ENCODE peak calls at places on chromosomes 3 and 15, in four cellular contexts. X is heart left ventricle, I is dorsolateral prefrontal cortex, K is GM12864. R is an unnamed sample.

GRCh38 chr3:60316121-60316783 is 935.0 kb downstream of the FHIT start:
- DNase-seq in X (no peak), I (no peak), K (no peak), R (no peak)

GRCh38 chr3:37862712-37863551 is 1.3 kb downstream of the CTDSPL start:
- DNase-seq in X (no peak), I (no peak), K (no peak), R (no peak)

GRCh38 chr3:184155644-184156521 is 706 bp downstream of the DVL3 start:
- DNase-seq in X (no peak), I (no peak), K (no peak), R (peak)

GRCh38 chr3:143327388-143327787 is 207.8 kb downstream of the CHST2 start:
- DNase-seq in X (no peak), I (no peak), K (no peak), R (no peak)

GRCh38 chr3:100407977-100408532 is 6.7 kb downstream of the LNP1 start:
- DNase-seq in X (no peak), I (no peak), K (no peak), R (no peak)

GRCh38 chr3:13425692-13426091 is 5.6 kb upstream of the NUP210 start:
- DNase-seq in X (no peak), I (no peak), K (no peak), R (no peak)

GRCh38 chr15:25624504-25625172 is 185.8 kb upstream of the UBE3A start:
- DNase-seq in X (no peak), I (no peak), K (no peak), R (no peak)

GRCh38 chr3:10352146-10352911 is 31.4 kb upstream of the SEC13 start:
- DNase-seq in X (peak), I (no peak), K (no peak), R (no peak)

GRCh38 chr15:89898628-89899302 is 5.0 kb upstream of the AP3S2 start:
- DNase-seq in X (no peak), I (no peak), K (peak), R (peak)

GRCh38 chr3:103918336-103918735 is 1448.4 kb upstream of the ALCAM start:
- DNase-seq in X (no peak), I (no peak), K (no peak), R (no peak)

GRCh38 chr3:50572158-50572557 is 2.8 kb downstream of the HEMK1 start:
- DNase-seq in X (peak), I (peak), K (peak), R (peak)

GRCh38 chr3:195143221-195143620 is 127.7 kb downstream of the XXYLT1 start:
- DNase-seq in X (no peak), I (no peak), K (no peak), R (no peak)

GRCh38 chr15:78264304-78265136 is at the start of gene DNAJA4:
- DNase-seq in X (peak), I (peak), K (no peak), R (peak)

GRCh38 chr3:170054204-170054603 is 16.4 kb downstream of the GPR160 start:
- DNase-seq in X (no peak), I (no peak), K (no peak), R (peak)

GRCh38 chr3:66442254-66443249 is 58.3 kb downstream of the LRIG1 start:
- DNase-seq in X (peak), I (no peak), K (no peak), R (no peak)

GRCh38 chr3:162605651-162606204 is 1109.1 kb downstream of the OTOL1 start:
- DNase-seq in X (no peak), I (no peak), K (no peak), R (no peak)

GRCh38 chr3:105829229-105829628 is 39.6 kb downstream of the CBLB start:
- DNase-seq in X (no peak), I (no peak), K (no peak), R (no peak)

GRCh38 chr3:117454236-117454635 is 744.7 kb downstream of the TUSC7 start:
- DNase-seq in X (no peak), I (no peak), K (no peak), R (peak)

GRCh38 chr15:77986891-77987764 is 90.4 kb downstream of the TBC1D2B start:
- DNase-seq in X (no peak), I (peak), K (no peak), R (no peak)

GRCh38 chr3:138409171-138409570 is 25.2 kb upstream of the ESYT3 start:
- DNase-seq in X (no peak), I (no peak), K (no peak), R (no peak)

GRCh38 chr3:167820114-167820865 is 84.8 kb downstream of the SERPINI1 start:
- DNase-seq in X (no peak), I (no peak), K (no peak), R (no peak)

GRCh38 chr3:18988619-18989229 is 159.6 kb upstream of the KCNH8 start:
- DNase-seq in X (no peak), I (no peak), K (no peak), R (peak)

GRCh38 chr15:31065824-31066223 is 35.7 kb downstream of the TRPM1 start:
- DNase-seq in X (no peak), I (no peak), K (no peak), R (no peak)

GRCh38 chr15:31060429-31061140 is 40.9 kb downstream of the TRPM1 start:
- DNase-seq in X (peak), I (no peak), K (no peak), R (no peak)

GRCh38 chr15:31058236-31058962 is 43.1 kb downstream of the TRPM1 start:
- DNase-seq in X (no peak), I (no peak), K (no peak), R (no peak)

GRCh38 chr15:31062965-31063355 is 38.6 kb downstream of the TRPM1 start:
- DNase-seq in X (peak), I (no peak), K (no peak), R (no peak)

DNA sequence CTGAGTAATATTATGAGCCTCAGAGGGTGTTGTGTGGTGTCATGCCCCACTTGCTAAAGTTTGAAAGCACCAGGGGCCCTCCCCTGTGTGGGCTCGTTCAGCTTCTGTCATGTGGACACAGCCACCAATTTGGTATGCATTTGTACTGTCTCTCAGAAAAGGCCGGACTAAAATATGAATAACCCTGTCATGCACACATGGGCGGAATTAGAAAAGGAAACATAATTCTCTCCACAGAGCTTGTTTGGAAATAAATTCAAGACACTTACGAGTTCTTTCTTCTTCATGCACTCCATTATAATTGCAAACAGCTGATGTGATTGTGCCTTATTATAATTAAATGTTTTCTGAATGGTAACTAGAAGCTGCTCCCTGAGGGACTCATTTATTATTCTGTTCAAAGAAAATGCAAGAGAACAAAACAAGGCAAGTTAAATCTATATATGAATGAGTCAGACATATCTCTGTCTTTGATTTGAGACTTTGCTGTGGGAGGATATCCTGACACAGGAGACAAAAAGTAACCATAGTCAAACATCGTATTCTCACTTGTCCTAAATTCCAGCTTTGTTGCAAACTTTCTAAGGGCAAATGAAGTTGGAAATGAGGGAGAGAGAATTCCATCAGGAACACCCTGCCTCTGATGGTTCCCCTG is 39.1 kb downstream of the TRPM1 start:
- DNase-seq in X (no peak), I (no peak), K (no peak), R (peak)
- TF ChIP-seq CTCF in X (no peak), I (no peak), K (no peak), R (no peak)

GRCh38 chr15:48897144-48897814 is 19.3 kb downstream of the EID1 start:
- DNase-seq in X (no peak), I (no peak), K (no peak), R (no peak)
- H3K4me3 ChIP-seq in X (peak), I (peak), K (no peak), R (no peak)

GRCh38 chr3:86180696-86181095 is 810.3 kb downstream of the VGLL3 start:
- DNase-seq in X (no peak), I (no peak), K (no peak), R (no peak)
- TF ChIP-seq CTCF in X (no peak), I (peak), K (no peak), R (no peak)

DNA sequence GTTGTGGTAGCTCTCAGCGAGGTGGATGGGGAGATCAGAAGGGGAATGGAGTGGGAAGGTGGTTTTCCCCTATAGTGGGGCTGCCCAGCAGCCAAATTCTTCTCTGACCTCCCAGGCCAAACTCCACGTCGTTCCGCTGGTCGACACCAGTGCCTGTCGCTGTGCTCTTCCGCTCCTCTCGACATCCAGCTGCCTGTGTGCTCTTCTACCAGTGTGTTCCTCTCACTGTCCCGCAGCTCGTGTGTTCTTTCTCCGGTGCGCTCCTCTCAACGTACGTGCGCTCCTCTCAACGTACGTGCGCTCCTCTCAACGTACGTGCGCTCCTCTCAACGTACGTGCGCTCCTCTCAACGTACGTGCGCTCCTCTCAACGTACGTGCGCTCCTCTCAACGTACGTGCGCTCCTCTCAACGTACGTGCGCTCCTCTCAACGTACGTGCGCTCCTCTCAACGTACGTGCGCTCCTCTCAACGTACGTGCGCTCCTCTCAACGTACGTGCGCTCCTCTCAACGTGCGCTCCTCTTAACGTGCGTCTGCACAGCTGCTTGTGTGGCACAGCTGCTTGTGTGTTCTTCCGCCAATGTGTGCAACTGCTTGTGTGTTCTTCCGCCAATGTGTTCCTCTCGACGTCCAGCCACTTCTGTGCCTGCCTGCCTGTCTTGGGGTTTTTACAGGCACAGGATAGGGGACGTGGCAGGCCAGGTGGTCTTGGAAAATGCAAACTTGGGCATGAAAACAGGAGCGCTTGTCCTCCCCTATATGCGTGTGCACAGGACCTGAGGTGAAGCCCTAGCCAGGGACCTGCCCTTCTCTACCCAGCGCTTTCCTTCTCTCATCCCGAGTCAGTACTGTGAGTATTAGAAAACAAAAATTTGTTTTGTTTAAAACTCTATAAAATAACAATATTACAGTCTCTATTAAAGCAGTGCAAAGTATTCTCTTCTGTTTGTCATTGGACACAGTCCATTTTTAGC is 991.1 kb downstream of the GBE1 start:
- DNase-seq in X (no peak), I (no peak), K (no peak), R (no peak)
- H3K4me3 ChIP-seq in X (peak), I (no peak), K (no peak), R (no peak)

DNA sequence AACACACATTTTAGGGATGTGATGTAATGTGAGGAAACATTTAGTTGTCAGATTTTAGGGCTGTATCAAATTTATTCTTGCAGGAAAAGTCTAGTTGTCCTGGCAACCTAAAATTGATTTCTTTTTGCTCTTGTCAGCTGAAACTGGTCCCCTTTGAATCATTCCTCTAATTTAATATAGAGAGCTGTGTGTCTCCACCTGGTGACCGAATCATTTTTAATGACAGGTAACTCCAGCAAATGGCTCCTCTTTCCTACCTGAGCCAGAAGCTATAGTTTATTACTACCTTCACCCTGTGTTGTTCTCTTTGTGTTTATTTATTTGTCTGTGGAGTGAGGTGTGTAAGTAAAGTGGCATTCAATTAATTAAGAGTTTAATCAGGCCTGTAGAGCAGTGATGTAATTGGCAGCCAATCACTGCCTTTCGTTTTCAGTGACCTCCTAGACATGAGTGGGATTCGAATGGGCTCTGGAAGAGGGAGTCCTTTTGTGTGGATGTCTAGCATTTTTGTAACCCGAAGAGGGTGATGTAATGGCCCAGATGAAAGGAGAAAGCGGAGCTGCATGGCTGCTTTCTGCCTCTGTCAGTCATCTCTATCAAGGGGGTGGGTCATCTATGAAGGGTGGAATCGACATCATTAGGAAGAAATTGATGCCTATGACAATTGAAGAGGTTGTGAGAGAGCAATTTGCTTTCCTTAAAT is 125.9 kb downstream of the LPP start:
- DNase-seq in X (no peak), I (no peak), K (no peak), R (no peak)
- TF ChIP-seq CTCF in X (no peak), I (no peak), K (no peak), R (no peak)

GRCh38 chr15:75554717-75555116 is 24.4 kb downstream of the PTPN9 start:
- DNase-seq in X (no peak), I (no peak), K (no peak), R (no peak)
- H3K4me3 ChIP-seq in X (no peak), I (no peak), K (no peak), R (no peak)

GRCh38 chr3:171460226-171461086 is at the start of gene TNIK:
- DNase-seq in X (peak), I (peak), K (peak), R (peak)
- TF ChIP-seq CTCF in X (peak), I (peak), K (peak), R (peak)

DNA sequence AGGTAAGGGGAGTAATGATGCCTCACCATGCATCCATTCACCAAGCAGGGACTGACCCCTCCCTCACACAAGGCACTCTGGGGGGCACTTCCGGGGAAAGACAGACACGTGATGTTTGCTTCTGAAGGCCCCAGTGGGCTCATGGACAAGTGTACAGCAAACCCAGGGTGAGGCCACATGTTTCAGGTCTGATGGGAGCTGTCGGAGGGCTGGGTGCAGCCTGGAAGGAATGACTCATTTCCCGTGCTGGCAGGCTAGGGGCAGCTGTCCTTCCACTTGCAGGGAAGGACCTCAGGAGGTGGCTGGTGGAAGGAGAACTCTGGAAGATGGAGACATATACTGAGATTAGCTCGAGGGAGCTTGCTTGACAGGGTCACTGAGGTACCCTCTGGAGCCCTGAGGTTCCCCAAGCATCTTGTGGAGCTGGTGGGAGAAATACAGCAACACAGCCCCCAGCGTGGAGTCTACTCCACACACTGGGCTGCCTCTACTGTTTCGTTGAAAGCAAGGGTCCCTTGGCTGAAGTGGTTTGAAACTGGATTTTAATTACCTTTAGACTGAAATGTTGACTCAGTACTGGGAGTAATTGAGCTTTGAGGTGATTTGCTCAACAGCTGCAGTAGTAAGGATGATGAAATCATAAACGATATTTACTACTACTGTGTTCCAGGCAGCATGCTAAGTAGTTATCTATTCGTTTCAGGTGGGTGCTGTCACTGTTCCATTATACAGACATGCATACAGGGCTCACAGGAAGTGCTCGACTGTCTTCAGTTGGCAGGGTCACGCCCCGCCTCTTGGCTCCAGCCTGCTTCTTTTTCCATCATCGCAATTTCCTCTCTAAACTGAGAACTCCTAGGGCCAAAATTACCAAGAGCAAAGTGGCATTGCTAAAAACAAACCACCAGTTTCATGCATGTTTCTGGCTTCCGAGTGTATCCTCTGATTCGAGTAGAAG is 230.4 kb downstream of the ADAMTS17 start:
- DNase-seq in X (peak), I (no peak), K (no peak), R (no peak)
- H3K4me3 ChIP-seq in X (no peak), I (no peak), K (no peak), R (no peak)

GRCh38 chr15:69027976-69028518 is 13.6 kb downstream of the NOX5 start:
- DNase-seq in X (no peak), I (no peak), K (no peak), R (no peak)

GRCh38 chr15:69034352-69034751 is 19.9 kb downstream of the NOX5 start:
- DNase-seq in X (no peak), I (no peak), K (no peak), R (no peak)

GRCh38 chr15:69032703-69033373 is 18.3 kb downstream of the NOX5 start:
- DNase-seq in X (no peak), I (no peak), K (no peak), R (no peak)

GRCh38 chr15:69032006-69032405 is 17.5 kb downstream of the NOX5 start:
- DNase-seq in X (no peak), I (no peak), K (no peak), R (no peak)

GRCh38 chr15:69031013-69032001 is 16.8 kb downstream of the NOX5 start:
- DNase-seq in X (peak), I (no peak), K (no peak), R (peak)
- TF ChIP-seq CTCF in X (peak), I (peak), K (peak), R (peak)

DNA sequence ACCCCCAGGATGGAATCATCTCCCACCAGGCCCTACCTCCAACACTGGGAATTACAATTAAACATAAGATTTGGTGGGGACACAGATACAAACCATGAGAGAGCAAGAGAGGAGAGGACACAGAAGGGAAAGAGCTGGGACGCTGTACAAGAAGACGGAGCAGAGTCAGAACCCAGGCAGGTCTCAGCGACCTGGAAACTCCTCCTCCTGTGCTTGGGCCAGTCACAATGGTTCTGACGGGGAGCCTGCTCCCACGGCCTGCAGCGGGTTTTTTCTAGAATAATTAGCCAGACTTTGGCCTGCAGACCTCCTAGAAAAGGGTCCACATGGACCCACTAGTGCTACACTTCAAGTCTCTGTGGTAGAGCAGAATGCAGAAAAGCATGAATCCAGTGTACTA is 5.6 kb downstream of the SLC12A8 start:
- DNase-seq in X (no peak), I (no peak), K (no peak), R (no peak)
- H3K4me3 ChIP-seq in X (no peak), I (no peak), K (no peak), R (no peak)

R was measured in GM12865.